ENCODE peak calls at places on chromosomes 3 and 15, in ten cellular contexts. K is left cardiac atrium; F is CD8-positive, alpha-beta T cell; V is BJ; I is central memory CD4-positive, alpha-beta T cell; W is posterior cingulate gyrus; X is SJSA1; C is germinal center; Z is NCI-H748 treated with DMSO at 0.1 percent for 48 hours; A is foreskin melanocyte. J is an unnamed sample.

GRCh38 chr15:37764733-37765191 is 169.7 kb upstream of the TMCO5A start:
- DNase-seq in K (no peak), F (no peak), V (no peak), I (no peak), W (no peak), X (peak), C (peak), Z (no peak), A (peak), J (no peak)

GRCh38 chr3:123158330-123158729 is 43.4 kb upstream of the SEC22A start:
- DNase-seq in K (no peak), F (no peak), V (no peak), I (no peak), W (no peak), X (no peak), C (no peak), Z (no peak), A (no peak), J (no peak)

GRCh38 chr3:179224584-179224983 is 26.3 kb downstream of the KCNMB3 start:
- DNase-seq in K (no peak), F (no peak), V (no peak), I (no peak), W (no peak), X (no peak), C (no peak), Z (no peak), A (no peak), J (no peak)

GRCh38 chr15:31322486-31322885 is 4.1 kb upstream of the KLF13 start:
- DNase-seq in K (no peak), F (no peak), V (no peak), I (no peak), W (no peak), X (no peak), C (no peak), Z (no peak), A (no peak), J (peak)

GRCh38 chr3:177491301-177492031 is 294.2 kb upstream of the TBL1XR1 start:
- DNase-seq in K (no peak), F (no peak), V (no peak), I (no peak), W (peak), X (no peak), C (no peak), Z (no peak), A (peak), J (no peak)

GRCh38 chr15:101488300-101489164 is 975 bp downstream of the PCSK6 start:
- DNase-seq in K (no peak), F (no peak), V (no peak), I (no peak), W (peak), X (no peak), C (no peak), Z (no peak), A (no peak), J (no peak)

GRCh38 chr3:153901991-153902390 is 219.2 kb upstream of the ARHGEF26 start:
- DNase-seq in K (no peak), F (no peak), V (no peak), I (no peak), W (no peak), X (peak), C (no peak), Z (no peak), A (no peak), J (no peak)

GRCh38 chr3:59812188-59812587 is 762.4 kb upstream of the CFAP20DC start:
- DNase-seq in K (no peak), F (no peak), V (no peak), I (no peak), W (no peak), X (no peak), C (no peak), Z (no peak), A (no peak), J (no peak)

GRCh38 chr3:59442056-59442455 is 392.2 kb upstream of the CFAP20DC start:
- DNase-seq in K (no peak), F (no peak), V (no peak), I (no peak), W (no peak), X (no peak), C (no peak), Z (no peak), A (no peak), J (no peak)

GRCh38 chr15:80059786-80060489 is 462 bp downstream of the ZFAND6 start:
- DNase-seq in K (peak), F (no peak), V (no peak), I (peak), W (no peak), X (peak), C (peak), Z (peak), A (no peak), J (no peak)

GRCh38 chr3:10950476-10951294 is 41.9 kb upstream of the SLC6A1 start:
- DNase-seq in K (peak), F (no peak), V (no peak), I (no peak), W (peak), X (no peak), C (no peak), Z (no peak), A (peak), J (no peak)

GRCh38 chr3:33791477-33792166 is 6.8 kb upstream of the PDCD6IP start:
- DNase-seq in K (no peak), F (no peak), V (no peak), I (no peak), W (no peak), X (no peak), C (no peak), Z (no peak), A (no peak), J (no peak)

GRCh38 chr15:82933576-82933975 is 18.9 kb downstream of the HOMER2 start:
- DNase-seq in K (no peak), F (no peak), V (no peak), I (no peak), W (no peak), X (no peak), C (no peak), Z (no peak), A (no peak), J (no peak)

GRCh38 chr15:72968531-72968922 is 83.7 kb upstream of the NEO1 start:
- DNase-seq in K (no peak), F (no peak), V (no peak), I (no peak), W (no peak), X (no peak), C (no peak), Z (no peak), A (peak), J (no peak)

GRCh38 chr3:177835917-177836316 is 638.6 kb upstream of the TBL1XR1 start:
- DNase-seq in K (no peak), F (no peak), V (peak), I (no peak), W (no peak), X (peak), C (no peak), Z (no peak), A (no peak), J (no peak)

GRCh38 chr3:109284071-109284470 is 32.2 kb downstream of the DPPA2 start:
- DNase-seq in K (no peak), F (no peak), V (no peak), I (no peak), W (no peak), X (no peak), C (no peak), Z (no peak), A (no peak), J (no peak)

GRCh38 chr3:49500408-49501257 is 30.6 kb downstream of the DAG1 start:
- DNase-seq in K (peak), F (no peak), V (peak), I (no peak), W (no peak), X (peak), C (no peak), Z (no peak), A (peak), J (no peak)

GRCh38 chr3:179898024-179898423 is 138.7 kb downstream of the PEX5L start:
- DNase-seq in K (no peak), F (no peak), V (no peak), I (peak), W (no peak), X (no peak), C (peak), Z (no peak), A (peak), J (no peak)

GRCh38 chr3:189324538-189325138 is 152.9 kb downstream of the TPRG1 start:
- DNase-seq in K (no peak), F (peak), V (peak), I (peak), W (no peak), X (peak), C (peak), Z (peak), A (no peak), J (peak)

GRCh38 chr3:122858373-122858772 is 63.5 kb downstream of the SLC49A4 start:
- DNase-seq in K (no peak), F (no peak), V (no peak), I (no peak), W (no peak), X (no peak), C (no peak), Z (no peak), A (peak), J (no peak)

GRCh38 chr3:101163554-101163953 is 156.8 kb downstream of the IMPG2 start:
- DNase-seq in K (no peak), F (no peak), V (no peak), I (no peak), W (no peak), X (no peak), C (no peak), Z (no peak), A (no peak), J (no peak)

GRCh38 chr15:52139599-52140462 is 27.3 kb upstream of the BCL2L10 start:
- DNase-seq in K (peak), F (peak), V (no peak), I (peak), W (peak), X (peak), C (peak), Z (no peak), A (peak), J (peak)

GRCh38 chr3:70823622-70824021 is 511.2 kb upstream of the MDFIC2 start:
- DNase-seq in K (no peak), F (no peak), V (no peak), I (no peak), W (no peak), X (no peak), C (no peak), Z (no peak), A (no peak), J (no peak)

GRCh38 chr3:38805765-38806386 is 10.1 kb downstream of the SCN10A start:
- DNase-seq in K (peak), F (peak), V (no peak), I (peak), W (no peak), X (peak), C (peak), Z (no peak), A (peak), J (no peak)